ENCODE peak calls at places on chromosomes 12 and 14, in six cellular contexts. One of them, this sample, is unnamed.
A peak's percentile ranks its signal among the peaks of the same experiment; 100 is the strongest.

GRCh38 chr12:26297386-26298070 is 102.2 kb downstream of the SSPN start:
- DNase-seq in stomach: no peak
- DNase-seq in iPS-NIHi11: no peak
- DNase-seq in T-helper 17 cell: no peak
- DNase-seq in lung: no peak
- DNase-seq in NCI-H1417: no peak
- DNase-seq in this sample: no peak

GRCh38 chr14:103232338-103232808 is 101.7 kb upstream of the EIF5 start:
- DNase-seq in stomach: no peak
- DNase-seq in iPS-NIHi11: peak; percentile 78
- DNase-seq in T-helper 17 cell: no peak
- DNase-seq in lung: no peak
- DNase-seq in NCI-H1417: no peak
- DNase-seq in this sample: no peak

GRCh38 chr12:62817556-62818271 is 117.2 kb downstream of the PPM1H start:
- DNase-seq in stomach: no peak
- DNase-seq in iPS-NIHi11: no peak
- DNase-seq in T-helper 17 cell: no peak
- DNase-seq in lung: no peak
- DNase-seq in NCI-H1417: no peak
- DNase-seq in this sample: no peak

GRCh38 chr12:110928700-110929099 is 8.3 kb upstream of the MYL2 start:
- DNase-seq in stomach: no peak
- DNase-seq in iPS-NIHi11: no peak
- DNase-seq in T-helper 17 cell: no peak
- DNase-seq in lung: no peak
- DNase-seq in NCI-H1417: no peak
- DNase-seq in this sample: no peak

GRCh38 chr12:104751594-104751993 is 206.5 kb downstream of the SLC41A2 start:
- DNase-seq in stomach: no peak
- DNase-seq in iPS-NIHi11: no peak
- DNase-seq in T-helper 17 cell: no peak
- DNase-seq in lung: no peak
- DNase-seq in NCI-H1417: no peak
- DNase-seq in this sample: no peak

GRCh38 chr12:89140580-89141236 is 211.6 kb downstream of the DUSP6 start:
- DNase-seq in stomach: no peak
- DNase-seq in iPS-NIHi11: no peak
- DNase-seq in T-helper 17 cell: no peak
- DNase-seq in lung: no peak
- DNase-seq in NCI-H1417: no peak
- DNase-seq in this sample: no peak

GRCh38 chr14:104252256-104253215 is 114.1 kb downstream of the KIF26A start:
- DNase-seq in stomach: peak; percentile 29
- DNase-seq in iPS-NIHi11: no peak
- DNase-seq in T-helper 17 cell: no peak
- DNase-seq in lung: no peak
- DNase-seq in NCI-H1417: no peak
- DNase-seq in this sample: no peak

GRCh38 chr14:102504302-102504950 is 5.2 kb downstream of the ANKRD9 start:
- DNase-seq in stomach: no peak
- DNase-seq in iPS-NIHi11: no peak
- DNase-seq in T-helper 17 cell: no peak
- DNase-seq in lung: no peak
- DNase-seq in NCI-H1417: no peak
- DNase-seq in this sample: no peak

GRCh38 chr12:1928439-1929121 is 10.1 kb upstream of the CACNA2D4 start:
- DNase-seq in stomach: peak; percentile 25
- DNase-seq in iPS-NIHi11: no peak
- DNase-seq in T-helper 17 cell: no peak
- DNase-seq in lung: no peak
- DNase-seq in NCI-H1417: no peak
- DNase-seq in this sample: peak; percentile 43

GRCh38 chr12:8077207-8077606 is 4.9 kb upstream of the NECAP1 start:
- DNase-seq in stomach: no peak
- DNase-seq in iPS-NIHi11: no peak
- DNase-seq in T-helper 17 cell: no peak
- DNase-seq in lung: no peak
- DNase-seq in NCI-H1417: no peak
- DNase-seq in this sample: no peak

GRCh38 chr12:96774501-96775256 is 132.4 kb upstream of the NEDD1 start:
- DNase-seq in stomach: no peak
- DNase-seq in iPS-NIHi11: no peak
- DNase-seq in T-helper 17 cell: no peak
- DNase-seq in lung: no peak
- DNase-seq in NCI-H1417: no peak
- DNase-seq in this sample: no peak

GRCh38 chr12:99985129-99985570 is 414 bp upstream of the ANKS1B start:
- DNase-seq in stomach: no peak
- DNase-seq in iPS-NIHi11: no peak
- DNase-seq in T-helper 17 cell: no peak
- DNase-seq in lung: no peak
- DNase-seq in NCI-H1417: peak; percentile 68
- DNase-seq in this sample: no peak

GRCh38 chr14:70114621-70115156 is 74.1 kb downstream of the SLC8A3 start:
- DNase-seq in stomach: no peak
- DNase-seq in iPS-NIHi11: no peak
- DNase-seq in T-helper 17 cell: no peak
- DNase-seq in lung: no peak
- DNase-seq in NCI-H1417: peak; percentile 76
- DNase-seq in this sample: no peak